ENCODE peak calls at places on chromosomes 12 and 14, in five cellular contexts. X, D, Y, L and M are unnamed samples.

GRCh38 chr12:1915082-1915968 is 3.1 kb downstream of the CACNA2D4 start:
- DNase-seq in X (no peak), D (no peak), Y (no peak), L (no peak), M (peak)

GRCh38 chr12:6221146-6221545 is 20.9 kb downstream of the CD9 start:
- DNase-seq in X (no peak), D (no peak), Y (no peak), L (no peak), M (no peak)

GRCh38 chr12:9334026-9334692 is 126.0 kb upstream of the PZP start:
- DNase-seq in X (no peak), D (no peak), Y (no peak), L (no peak), M (no peak)

GRCh38 chr12:132593938-132594358 is 16.4 kb downstream of the LRCOL1 start:
- DNase-seq in X (peak), D (peak), Y (no peak), L (peak), M (no peak)

GRCh38 chr14:59137256-59137655 is 51.2 kb upstream of the DAAM1 start:
- DNase-seq in X (no peak), D (no peak), Y (no peak), L (no peak), M (no peak)

GRCh38 chr12:130117256-130117655 is 45.0 kb upstream of the FZD10 start:
- DNase-seq in X (no peak), D (no peak), Y (no peak), L (no peak), M (no peak)

GRCh38 chr12:102958073-102958829 is 777 bp downstream of the ASCL1 start:
- DNase-seq in X (no peak), D (no peak), Y (no peak), L (no peak), M (peak)

GRCh38 chr12:113055594-113056380 is 743 bp upstream of the DTX1 start:
- DNase-seq in X (no peak), D (no peak), Y (no peak), L (no peak), M (no peak)

GRCh38 chr14:58796636-58797429 is 159.1 kb downstream of the DACT1 start:
- DNase-seq in X (no peak), D (no peak), Y (no peak), L (no peak), M (no peak)

GRCh38 chr14:54838931-54839512 is 63.6 kb downstream of the GCH1 start:
- DNase-seq in X (no peak), D (no peak), Y (no peak), L (no peak), M (no peak)

GRCh38 chr14:61322799-61323290 is 1.5 kb downstream of the PRKCH start:
- DNase-seq in X (no peak), D (no peak), Y (peak), L (no peak), M (peak)

GRCh38 chr14:22465201-22465835 is 123.7 kb downstream of the DAD1 start:
- DNase-seq in X (no peak), D (no peak), Y (no peak), L (no peak), M (no peak)

GRCh38 chr14:61752626-61753025 is 9.6 kb upstream of the SNAPC1 start:
- DNase-seq in X (no peak), D (no peak), Y (no peak), L (no peak), M (no peak)